ENCODE peak calls at places on chromosomes 11 and 22, in six cellular contexts. Q, U, A, I, C and K are unnamed samples.

GRCh38 chr11:129985823-129986222 is 16.8 kb downstream of the PRDM10 start:
- DNase-seq in Q (no peak), U (no peak), A (no peak), I (no peak), C (no peak), K (no peak)

GRCh38 chr11:115916596-115916995 is 412.4 kb upstream of the CADM1 start:
- DNase-seq in Q (no peak), U (no peak), A (no peak), I (no peak), C (no peak), K (no peak)

GRCh38 chr22:40324468-40325305 is 21.6 kb upstream of the ADSL start:
- DNase-seq in Q (no peak), U (peak), A (peak), I (no peak), C (no peak), K (peak)

GRCh38 chr11:93244018-93244417 is 46.2 kb upstream of the SLC36A4 start:
- DNase-seq in Q (no peak), U (no peak), A (no peak), I (no peak), C (no peak), K (no peak)

GRCh38 chr11:64626637-64627036 is 35.6 kb downstream of the SLC22A12 start:
- DNase-seq in Q (no peak), U (no peak), A (no peak), I (no peak), C (no peak), K (no peak)

GRCh38 chr11:73542175-73542574 is 55.7 kb downstream of the FAM168A start:
- DNase-seq in Q (no peak), U (no peak), A (no peak), I (no peak), C (no peak), K (no peak)

GRCh38 chr11:20353829-20354434 is 9.6 kb upstream of the HTATIP2 start:
- DNase-seq in Q (peak), U (no peak), A (no peak), I (peak), C (no peak), K (no peak)

GRCh38 chr22:33922268-33922667 is 2.0 kb upstream of the LARGE1 start:
- DNase-seq in Q (peak), U (peak), A (no peak), I (peak), C (no peak), K (no peak)

GRCh38 chr11:119537641-119538253 is 114.8 kb upstream of the THY1 start:
- DNase-seq in Q (no peak), U (no peak), A (no peak), I (no peak), C (no peak), K (no peak)

GRCh38 chr11:100808904-100809491 is 121.9 kb downstream of the ARHGAP42 start:
- DNase-seq in Q (no peak), U (no peak), A (no peak), I (no peak), C (no peak), K (no peak)

GRCh38 chr22:48706934-48707748 is 1120.5 kb downstream of the BRD1 start:
- DNase-seq in Q (peak), U (peak), A (no peak), I (no peak), C (no peak), K (no peak)

GRCh38 chr22:35349704-35350538 is 31.0 kb upstream of the HMOX1 start:
- DNase-seq in Q (peak), U (peak), A (no peak), I (peak), C (no peak), K (no peak)

GRCh38 chr11:64898076-64898445 is 18.9 kb downstream of the ATG2A start:
- DNase-seq in Q (no peak), U (no peak), A (no peak), I (no peak), C (no peak), K (no peak)

GRCh38 chr22:43971112-43971511 is 15.9 kb downstream of the SAMM50 start:
- DNase-seq in Q (no peak), U (no peak), A (no peak), I (no peak), C (no peak), K (no peak)

GRCh38 chr22:42270178-42270511 is 308 bp downstream of the TCF20 start:
- DNase-seq in Q (peak), U (no peak), A (peak), I (peak), C (peak), K (no peak)

GRCh38 chr11:2445948-2446551 is 1.2 kb downstream of the KCNQ1 start:
- DNase-seq in Q (no peak), U (peak), A (no peak), I (peak), C (no peak), K (no peak)

GRCh38 chr22:45842141-45842831 is 134.7 kb downstream of the WNT7B start:
- DNase-seq in Q (no peak), U (no peak), A (no peak), I (no peak), C (no peak), K (no peak)

GRCh38 chr11:83720675-83721074 is 434.5 kb upstream of the CCDC90B start:
- DNase-seq in Q (no peak), U (no peak), A (no peak), I (no peak), C (no peak), K (no peak)

GRCh38 chr11:112004389-112004788 is 20.8 kb upstream of the DLAT start:
- DNase-seq in Q (no peak), U (no peak), A (no peak), I (no peak), C (no peak), K (no peak)

GRCh38 chr11:131108780-131109179 is 192.5 kb upstream of the SNX19 start:
- DNase-seq in Q (no peak), U (no peak), A (no peak), I (no peak), C (peak), K (no peak)

GRCh38 chr22:19918332-19919106 is 23.1 kb upstream of the COMT start:
- DNase-seq in Q (no peak), U (no peak), A (no peak), I (no peak), C (no peak), K (no peak)

GRCh38 chr11:23570828-23571227 is 710.6 kb upstream of the CCDC179 start:
- DNase-seq in Q (no peak), U (no peak), A (no peak), I (no peak), C (no peak), K (no peak)

GRCh38 chr11:297666-298405 is 1.5 kb downstream of the IFITM5 start:
- DNase-seq in Q (no peak), U (peak), A (no peak), I (peak), C (no peak), K (no peak)

GRCh38 chr11:129976371-129976770 is 26.3 kb downstream of the PRDM10 start:
- DNase-seq in Q (no peak), U (no peak), A (no peak), I (no peak), C (no peak), K (no peak)

GRCh38 chr11:14446701-14447169 is 52.9 kb downstream of the COPB1 start:
- DNase-seq in Q (no peak), U (no peak), A (no peak), I (no peak), C (no peak), K (no peak)

GRCh38 chr22:37218771-37219411 is 6.6 kb upstream of the SSTR3 start:
- DNase-seq in Q (no peak), U (peak), A (peak), I (no peak), C (no peak), K (peak)

GRCh38 chr11:88484873-88485621 is 147.5 kb upstream of the CTSC start:
- DNase-seq in Q (peak), U (peak), A (no peak), I (peak), C (no peak), K (no peak)

GRCh38 chr11:94740083-94740974 is 27.8 kb upstream of the AMOTL1 start:
- DNase-seq in Q (peak), U (no peak), A (no peak), I (peak), C (no peak), K (no peak)

GRCh38 chr11:79396674-79397073 is 44.2 kb downstream of the TENM4 start:
- DNase-seq in Q (no peak), U (no peak), A (no peak), I (no peak), C (no peak), K (no peak)

GRCh38 chr11:45145083-45145420 is 1.4 kb upstream of the PRDM11 start:
- DNase-seq in Q (no peak), U (no peak), A (no peak), I (no peak), C (no peak), K (no peak)

GRCh38 chr11:120775986-120776682 is 247.8 kb upstream of the TBCEL start:
- DNase-seq in Q (no peak), U (no peak), A (no peak), I (no peak), C (no peak), K (no peak)

GRCh38 chr11:96213500-96213899 is 129.5 kb downstream of the MAML2 start:
- DNase-seq in Q (no peak), U (no peak), A (no peak), I (no peak), C (no peak), K (no peak)

GRCh38 chr11:77129069-77129840 is 1.2 kb downstream of the MYO7A start:
- DNase-seq in Q (no peak), U (no peak), A (no peak), I (no peak), C (no peak), K (no peak)

GRCh38 chr11:44564198-44564597 is 1.3 kb upstream of the CD82 start:
- DNase-seq in Q (peak), U (no peak), A (no peak), I (peak), C (no peak), K (no peak)

GRCh38 chr22:47030143-47030641 is 267.7 kb downstream of the TBC1D22A start:
- DNase-seq in Q (no peak), U (no peak), A (no peak), I (no peak), C (no peak), K (no peak)

GRCh38 chr11:47991894-47992293 is 11.5 kb downstream of the PTPRJ start:
- DNase-seq in Q (no peak), U (no peak), A (no peak), I (no peak), C (no peak), K (no peak)

GRCh38 chr22:38828616-38829205 is 15.1 kb downstream of the NPTXR start:
- DNase-seq in Q (no peak), U (no peak), A (no peak), I (no peak), C (no peak), K (no peak)